ENCODE peak calls at places on chromosomes 7 and 10, in nine cellular contexts. X is activated CD4-positive, alpha-beta T cell treated with anti-CD3 and anti-CD28 coated beads for 36 hours; O is stimulated activated CD8-positive, alpha-beta memory T cell treated with anti-CD3 and anti-CD28 coated beads, Interleukin-2, amount 100 ng/mL, for 48 hours; L is activated naive CD4-positive, alpha-beta T cell treated with Interleukin-2 at 50 U/mL for 16 hours; Y is right lobe of liver; Q is HEK293T; W is HCEC 1CT; B is central memory CD4-positive, alpha-beta T cell; S is transverse colon. D is an unnamed sample.

GRCh38 chr10:133163889-133164815 is 4.1 kb downstream of the KNDC1 start:
- DNase-seq in Q (no peak), O (no peak), X (no peak), L (no peak), Y (peak; percentile 44), B (no peak), W (no peak), S (peak; percentile 5), D (no peak)

GRCh38 chr10:25226775-25227682 is 52.2 kb downstream of the GPR158 start:
- DNase-seq in W (peak; percentile 2), S (peak; percentile 31), B (no peak), X (peak; percentile 48), Y (no peak), L (no peak), O (no peak), Q (peak; percentile 35), D (peak; percentile 54)

GRCh38 chr7:154869436-154869835 is 133.5 kb downstream of the PAXIP1 start:
- DNase-seq in L (no peak), W (no peak), B (no peak), X (no peak), S (no peak), Q (no peak), O (no peak), Y (no peak), D (no peak)

GRCh38 chr10:79223001-79223345 is 124.3 kb upstream of the PPIF start:
- DNase-seq in S (no peak), Q (no peak), W (no peak), X (no peak), Y (no peak), L (no peak), O (no peak), B (no peak), D (no peak)

GRCh38 chr10:8103543-8103942 is 49.1 kb downstream of the GATA3 start:
- DNase-seq in X (no peak), S (no peak), W (no peak), B (no peak), O (no peak), L (no peak), Y (no peak), Q (no peak), D (no peak)

GRCh38 chr7:105256621-105257283 is 132.0 kb downstream of the SRPK2 start:
- DNase-seq in Y (no peak), W (no peak), L (no peak), Q (no peak), B (no peak), O (no peak), X (no peak), S (no peak), D (no peak)

GRCh38 chr7:139650429-139651100 is 127.1 kb downstream of the CLEC2L start:
- DNase-seq in W (no peak), B (no peak), O (no peak), L (no peak), S (no peak), X (no peak), Y (no peak), Q (no peak), D (no peak)

GRCh38 chr10:31419394-31420063 is 100.5 kb downstream of the ZEB1 start:
- DNase-seq in S (no peak), X (peak; percentile 20), Y (no peak), Q (no peak), W (peak; percentile 54), O (no peak), L (no peak), B (no peak), D (no peak)

GRCh38 chr7:158705234-158705890 is 758 bp upstream of the NCAPG2 start:
- DNase-seq in L (no peak), S (no peak), O (no peak), W (no peak), Y (no peak), Q (no peak), X (no peak), B (no peak), D (no peak)

GRCh38 chr10:78868861-78869260 is 199.9 kb upstream of the ZMIZ1 start:
- DNase-seq in X (no peak), O (no peak), B (no peak), W (no peak), Y (no peak), Q (no peak), L (no peak), S (no peak), D (no peak)